ENCODE peak calls at places on chromosomes 2 and 18, in eight cellular contexts. I is HCT116, E is choroid plexus epithelial cell, V is cardiac muscle cell, Y is H1, Q is fibroblast of pulmonary artery, D is psoas muscle, F is fibroblast of lung. O is an unnamed sample.

GRCh38 chr2:235500761-235501662 is 7.2 kb downstream of the AGAP1 start:
- DNase-seq in I (no peak), E (peak; percentile 73), V (no peak), Y (no peak), Q (peak; percentile 63), D (no peak), F (peak; percentile 48), O (peak; percentile 68)

GRCh38 chr2:182248362-182248761 is 178.5 kb downstream of the PDE1A start:
- DNase-seq in I (no peak), E (no peak), V (no peak), Y (no peak), Q (no peak), D (no peak), F (no peak), O (peak; percentile 43)

GRCh38 chr2:3174626-3175567 is 202.7 kb downstream of the EIPR1 start:
- DNase-seq in I (no peak), E (no peak), V (no peak), Y (no peak), Q (no peak), D (no peak), F (no peak), O (no peak)

GRCh38 chr2:205574041-205574440 is 108.3 kb upstream of the NRP2 start:
- DNase-seq in I (no peak), E (peak; percentile 63), V (no peak), Y (no peak), Q (peak; percentile 4), D (no peak), F (no peak), O (no peak)

GRCh38 chr2:48946444-48947048 is 191.0 kb upstream of the LHCGR start:
- DNase-seq in I (peak; percentile 23), E (peak; percentile 61), V (peak; percentile 74), Y (no peak), Q (peak; percentile 64), D (no peak), F (peak; percentile 50), O (peak; percentile 60)

GRCh38 chr2:228056293-228056692 is 125.2 kb downstream of the SPHKAP start:
- DNase-seq in I (no peak), E (no peak), V (no peak), Y (no peak), Q (no peak), D (no peak), F (no peak), O (no peak)

GRCh38 chr18:69250305-69251151 is 150.2 kb upstream of the DOK6 start:
- DNase-seq in I (no peak), E (peak; percentile 79), V (no peak), Y (no peak), Q (peak; percentile 75), D (no peak), F (peak; percentile 76), O (peak; percentile 72)

GRCh38 chr2:71568103-71568502 is 114.7 kb downstream of the DYSF start:
- DNase-seq in I (no peak), E (no peak), V (no peak), Y (no peak), Q (no peak), D (no peak), F (no peak), O (no peak)

GRCh38 chr18:70446063-70446462 is 157.2 kb downstream of the SOCS6 start:
- DNase-seq in I (no peak), E (no peak), V (no peak), Y (no peak), Q (no peak), D (no peak), F (no peak), O (no peak)

GRCh38 chr2:105617631-105618350 is 126.9 kb upstream of the NCK2 start:
- DNase-seq in I (no peak), E (no peak), V (no peak), Y (no peak), Q (no peak), D (no peak), F (no peak), O (no peak)

GRCh38 chr2:235105821-235106359 is 154.1 kb downstream of the SH3BP4 start:
- DNase-seq in I (no peak), E (peak; percentile 32), V (no peak), Y (no peak), Q (no peak), D (no peak), F (peak; percentile 17), O (peak; percentile 8)

GRCh38 chr2:216082805-216083204 is 1.1 kb downstream of the TMEM169 start:
- DNase-seq in I (no peak), E (no peak), V (peak; percentile 13), Y (no peak), Q (no peak), D (no peak), F (no peak), O (no peak)

GRCh38 chr2:19700861-19701585 is 200.8 kb downstream of the TTC32 start:
- DNase-seq in I (no peak), E (no peak), V (no peak), Y (no peak), Q (no peak), D (no peak), F (no peak), O (no peak)

GRCh38 chr2:158191569-158191968 is 89.9 kb downstream of the UPP2 start:
- DNase-seq in I (no peak), E (peak; percentile 55), V (no peak), Y (no peak), Q (no peak), D (no peak), F (no peak), O (no peak)

DNA sequence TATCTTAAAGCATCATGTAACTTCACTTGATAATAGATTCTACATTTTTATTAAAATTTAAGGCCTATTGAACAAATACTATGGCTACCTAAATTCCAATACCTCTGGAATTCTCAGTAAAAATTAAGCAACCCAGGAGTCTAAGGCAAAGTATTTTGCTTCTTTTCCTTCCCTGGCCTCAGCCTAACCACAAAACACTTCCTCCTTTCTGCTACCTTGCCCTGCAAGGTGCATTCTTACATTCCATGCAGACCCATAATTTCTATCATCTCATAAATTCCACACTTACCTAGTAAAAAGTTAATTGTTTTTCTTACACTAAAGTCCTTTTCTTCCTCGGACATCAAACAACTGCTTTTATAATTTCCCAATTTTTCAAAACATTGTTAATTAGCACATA is 3.7 kb downstream of the MBOAT2 start:
- DNase-seq in I (no peak), E (no peak), V (no peak), Y (no peak), Q (no peak), D (no peak), F (no peak), O (no peak)
- TF ChIP-seq CTCF in I (no peak), E (no peak), V (no peak), Y (no peak), Q (no peak), D (no peak), F (no peak), O (no peak)

DNA sequence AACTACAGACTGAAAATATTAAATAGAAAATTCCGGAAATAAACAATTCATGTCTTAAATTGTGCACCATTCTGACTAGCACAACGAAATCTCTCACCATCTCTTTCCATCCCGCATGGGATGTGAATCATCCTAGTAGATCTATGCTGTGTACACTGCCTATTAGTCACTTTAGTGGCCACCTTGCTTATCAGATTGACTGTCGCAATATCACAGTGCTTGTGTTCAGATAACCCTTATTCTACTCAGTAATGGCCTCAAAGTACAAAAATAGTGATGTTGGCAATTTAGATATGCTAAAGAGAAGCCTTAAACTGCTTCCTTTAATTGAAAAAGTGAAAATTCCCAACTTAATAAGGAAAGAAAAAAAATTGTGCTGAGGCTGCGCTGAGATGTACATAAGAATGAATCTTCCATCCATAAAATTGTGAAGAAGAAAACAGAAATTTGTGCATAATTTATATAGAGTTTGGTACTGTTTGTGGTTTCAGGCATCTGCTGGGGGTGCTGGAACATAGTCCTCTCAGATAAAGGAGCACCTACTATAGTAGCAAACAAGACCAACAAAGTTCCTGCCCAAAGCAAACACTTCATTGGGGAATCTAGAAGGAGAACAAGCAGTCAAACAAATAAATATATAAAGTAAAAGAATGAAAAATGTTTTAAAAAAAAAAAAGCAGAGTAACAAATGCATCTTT is 12.0 kb downstream of the PSMD1 start:
- DNase-seq in I (no peak), E (peak; percentile 53), V (no peak), Y (no peak), Q (peak; percentile 60), D (no peak), F (peak; percentile 7), O (peak; percentile 19)
- H3K4me3 ChIP-seq in I (no peak overlapping the region), E (no peak overlapping the region), V (no peak overlapping the region), Y (no peak overlapping the region), Q (no peak overlapping the region), D (no peak overlapping the region), F (no peak overlapping the region), O (no peak overlapping the region)

GRCh38 chr2:16482485-16482884 is 183.1 kb downstream of the CYRIA start:
- DNase-seq in I (no peak), E (no peak), V (no peak), Y (no peak), Q (no peak), D (no peak), F (no peak), O (no peak)

GRCh38 chr2:16487686-16488085 is 177.9 kb downstream of the CYRIA start:
- DNase-seq in I (no peak), E (peak; percentile 61), V (peak; percentile 62), Y (no peak), Q (peak; percentile 63), D (no peak), F (peak; percentile 56), O (peak; percentile 63)
- TF ChIP-seq CTCF in I (peak; percentile 37), E (peak; percentile 53), V (peak; percentile 26), Y (no peak), Q (peak; percentile 37), D (peak; percentile 24), F (peak; percentile 31), O (peak; percentile 11)

GRCh38 chr2:51880153-51880552 is 848.2 kb upstream of the NRXN1 start:
- DNase-seq in I (no peak), E (no peak), V (no peak), Y (no peak), Q (no peak), D (no peak), F (no peak), O (no peak)

DNA sequence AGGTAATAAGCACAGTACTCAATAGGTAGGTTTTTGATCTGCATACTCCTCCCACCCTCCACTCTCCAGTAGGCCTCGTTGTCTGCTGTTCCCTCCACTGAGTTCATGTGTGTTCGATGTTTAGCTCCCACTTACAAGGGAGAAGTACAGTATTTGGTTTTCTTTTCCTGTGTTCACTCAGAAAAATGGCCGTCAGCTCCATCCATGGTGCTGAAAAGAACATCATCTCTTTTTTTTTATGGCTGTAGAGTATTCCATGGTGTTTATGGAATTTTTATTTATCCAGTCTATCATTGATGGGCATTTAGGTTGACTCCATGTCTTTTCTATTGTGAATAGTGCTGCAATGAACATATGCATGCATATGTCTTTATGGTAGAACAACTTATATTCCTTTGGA is 849.7 kb upstream of the NRXN1 start:
- DNase-seq in I (no peak), E (no peak), V (no peak), Y (no peak), Q (no peak), D (no peak), F (no peak), O (no peak)
- H3K4me3 ChIP-seq in I (no peak overlapping the region), E (no peak overlapping the region), V (no peak overlapping the region), Y (no peak overlapping the region), Q (no peak overlapping the region), D (no peak overlapping the region), F (no peak overlapping the region), O (no peak overlapping the region)

O was measured in cardiac fibroblast.